ENCODE peak calls at places on chromosomes 3 and 15, in ten cellular contexts. O is MG63, J is mesenchymal stem cell, Q is kidney glomerular epithelial cell, D is non-pigmented ciliary epithelial cell, T is iPS DF 19.7, C is activated T-cell treated with anti-CD3 and anti-CD28 coated beads for 24 hours, U is amygdala, W is mesenteric fat pad, P is astrocyte. K is an unnamed sample.

GRCh38 chr3:102449341-102449740 is 14.5 kb downstream of the ZPLD1 start:
- DNase-seq in D (no peak), U (no peak), W (no peak), O (no peak), C (no peak), J (peak), T (no peak), Q (no peak), P (peak), K (no peak)

GRCh38 chr3:134378384-134378783 is 4.1 kb upstream of the AMOTL2 start:
- DNase-seq in U (no peak), T (peak), W (peak), Q (no peak), P (no peak), J (no peak), D (no peak), O (peak), C (no peak), K (no peak)

GRCh38 chr3:171643033-171643432 is 167.2 kb downstream of the PLD1 start:
- DNase-seq in O (no peak), U (no peak), Q (no peak), P (no peak), T (no peak), C (no peak), W (no peak), J (no peak), D (no peak), K (no peak)

GRCh38 chr15:90301901-90302300 is 36.4 kb downstream of the NGRN start:
- DNase-seq in C (no peak), U (no peak), D (no peak), Q (no peak), W (no peak), T (no peak), J (no peak), O (no peak), P (no peak), K (no peak)

GRCh38 chr3:114716916-114717315 is 423.1 kb downstream of the TIGIT start:
- DNase-seq in J (no peak), D (no peak), C (no peak), U (no peak), Q (no peak), T (no peak), W (no peak), P (no peak), O (no peak), K (no peak)

GRCh38 chr15:76312540-76313174 is 1.4 kb upstream of the ETFA start:
- DNase-seq in U (no peak), W (no peak), Q (no peak), T (no peak), O (peak), P (no peak), C (no peak), D (no peak), J (peak), K (no peak)

GRCh38 chr3:78026429-78026828 is 986.5 kb downstream of the ROBO2 start:
- DNase-seq in D (no peak), U (no peak), Q (no peak), W (no peak), O (no peak), J (peak), C (no peak), T (no peak), P (peak), K (no peak)

GRCh38 chr15:38699633-38700230 is 135.1 kb upstream of the RASGRP1 start:
- DNase-seq in Q (peak), W (no peak), T (no peak), C (peak), O (peak), P (no peak), J (peak), D (no peak), U (no peak), K (peak)

GRCh38 chr3:52689151-52689550 is 3.3 kb downstream of the GNL3 start:
- DNase-seq in J (no peak), W (no peak), T (no peak), D (no peak), Q (no peak), P (no peak), O (no peak), C (no peak), U (no peak), K (no peak)

GRCh38 chr3:146331967-146332366 is 81.1 kb upstream of the PLSCR4 start:
- DNase-seq in O (no peak), C (no peak), U (no peak), W (no peak), D (no peak), Q (no peak), P (no peak), J (no peak), T (no peak), K (no peak)

GRCh38 chr3:184240384-184241140 is 8.2 kb downstream of the ALG3 start:
- DNase-seq in J (peak), D (no peak), P (no peak), U (no peak), Q (no peak), T (no peak), O (no peak), W (no peak), C (no peak), K (no peak)

GRCh38 chr3:47503033-47503432 is 10.5 kb downstream of the ELP6 start:
- DNase-seq in P (no peak), J (no peak), Q (no peak), T (no peak), W (no peak), U (no peak), C (no peak), O (no peak), D (no peak), K (no peak)

GRCh38 chr3:52507359-52507758 is 12.2 kb downstream of the STAB1 start:
- DNase-seq in J (peak), U (no peak), W (no peak), C (no peak), Q (no peak), P (peak), T (no peak), O (peak), D (no peak), K (no peak)

GRCh38 chr15:53829471-53829870 is 70.0 kb upstream of the WDR72 start:
- DNase-seq in P (no peak), T (no peak), W (no peak), O (no peak), J (no peak), C (no peak), Q (no peak), U (no peak), D (no peak), K (no peak)